ENCODE peak calls at places on chromosome 13, in five cellular contexts. P is IMR-90, J is upper lobe of left lung, S is kidney, R is coronary artery. M is an unnamed sample.

GRCh38 chr13:69291292-69291906 is 816.2 kb upstream of the ATXN8OS start:
- DNase-seq in P (no peak), J (no peak), S (no peak), R (no peak), M (no peak)

GRCh38 chr13:31431722-31432137 is 232.0 kb downstream of the B3GLCT start:
- DNase-seq in P (peak), J (peak), S (no peak), R (no peak), M (peak)

GRCh38 chr13:42363941-42364612 is 92.1 kb downstream of the AKAP11 start:
- DNase-seq in P (peak), J (no peak), S (no peak), R (no peak), M (peak)

GRCh38 chr13:106138620-106139019 is 396.8 kb downstream of the EFNB2 start:
- DNase-seq in P (no peak), J (no peak), S (no peak), R (no peak), M (no peak)

GRCh38 chr13:37375071-37375470 is 223.5 kb downstream of the POSTN start:
- DNase-seq in P (no peak), J (no peak), S (no peak), R (no peak), M (no peak)

GRCh38 chr13:25172303-25172630 is 179 bp upstream of the AMER2 start:
- DNase-seq in P (no peak), J (no peak), S (no peak), R (no peak), M (no peak)

GRCh38 chr13:37526710-37527446 is 71.7 kb downstream of the POSTN start:
- DNase-seq in P (no peak), J (no peak), S (no peak), R (no peak), M (peak)

GRCh38 chr13:76331948-76332712 is 554.1 kb downstream of the KCTD12 start:
- DNase-seq in P (peak), J (no peak), S (no peak), R (no peak), M (no peak)

GRCh38 chr13:112968380-112968909 is 569 bp upstream of the MCF2L start:
- DNase-seq in P (no peak), J (peak), S (peak), R (no peak), M (no peak)

GRCh38 chr13:93786846-93787245 is 560.2 kb downstream of the GPC6 start:
- DNase-seq in P (no peak), J (no peak), S (no peak), R (no peak), M (no peak)

GRCh38 chr13:31755803-31756212 is 16.5 kb downstream of the RXFP2 start:
- DNase-seq in P (peak), J (no peak), S (no peak), R (no peak), M (peak)

GRCh38 chr13:49616688-49617065 is 11.6 kb upstream of the ARL11 start:
- DNase-seq in P (no peak), J (no peak), S (no peak), R (no peak), M (no peak)

GRCh38 chr13:43269037-43269476 is 245.7 kb downstream of the DNAJC15 start:
- DNase-seq in P (peak), J (peak), S (no peak), R (no peak), M (peak)

GRCh38 chr13:32316030-32316344 is 679 bp downstream of the BRCA2 start:
- DNase-seq in P (no peak), J (no peak), S (no peak), R (no peak), M (no peak)

GRCh38 chr13:26821766-26822165 is 61.2 kb upstream of the GPR12 start:
- DNase-seq in P (no peak), J (no peak), S (no peak), R (peak), M (no peak)

GRCh38 chr13:21625366-21625765 is 21.4 kb upstream of the MICU2 start:
- DNase-seq in P (peak), J (no peak), S (no peak), R (no peak), M (peak)

GRCh38 chr13:105642511-105642958 is 892.9 kb downstream of the EFNB2 start:
- DNase-seq in P (peak), J (no peak), S (no peak), R (no peak), M (no peak)

GRCh38 chr13:112007191-112007590 is 59.8 kb upstream of the SOX1 start:
- DNase-seq in P (no peak), J (no peak), S (no peak), R (no peak), M (no peak)

GRCh38 chr13:77860621-77861020 is 58.0 kb downstream of the EDNRB start:
- DNase-seq in P (peak), J (no peak), S (no peak), R (no peak), M (peak)

GRCh38 chr13:30159446-30159839 is 147.9 kb downstream of the KATNAL1 start:
- DNase-seq in P (peak), J (no peak), S (no peak), R (no peak), M (peak)

GRCh38 chr13:30844548-30845296 is 61.3 kb upstream of the MEDAG start:
- DNase-seq in P (no peak), J (no peak), S (no peak), R (no peak), M (no peak)

GRCh38 chr13:39616087-39616694 is 13.2 kb upstream of the LHFPL6 start:
- DNase-seq in P (peak), J (peak), S (no peak), R (no peak), M (peak)

GRCh38 chr13:30039506-30039905 is 189.1 kb upstream of the UBL3 start:
- DNase-seq in P (no peak), J (no peak), S (no peak), R (no peak), M (no peak)

GRCh38 chr13:29844441-29844840 is 6.0 kb downstream of the UBL3 start:
- DNase-seq in P (peak), J (no peak), S (no peak), R (no peak), M (no peak)

GRCh38 chr13:110838867-110839538 is 75.9 kb downstream of the ANKRD10 start:
- DNase-seq in P (no peak), J (no peak), S (no peak), R (no peak), M (no peak)

GRCh38 chr13:45280751-45281634 is 60.0 kb downstream of the TPT1 start:
- DNase-seq in P (peak), J (peak), S (no peak), R (no peak), M (peak)

GRCh38 chr13:101529419-101529818 is 76.9 kb downstream of the ITGBL1 start:
- DNase-seq in P (peak), J (no peak), S (no peak), R (no peak), M (peak)

GRCh38 chr13:73262862-73263627 is 204.2 kb downstream of the KLF5 start:
- DNase-seq in P (no peak), J (no peak), S (no peak), R (no peak), M (no peak)

GRCh38 chr13:83867708-83868107 is 14.6 kb downstream of the SLITRK1 start:
- DNase-seq in P (no peak), J (no peak), S (no peak), R (no peak), M (no peak)

GRCh38 chr13:26656919-26657318 is 99.4 kb downstream of the WASF3 start:
- DNase-seq in P (peak), J (no peak), S (no peak), R (no peak), M (peak)

DNA sequence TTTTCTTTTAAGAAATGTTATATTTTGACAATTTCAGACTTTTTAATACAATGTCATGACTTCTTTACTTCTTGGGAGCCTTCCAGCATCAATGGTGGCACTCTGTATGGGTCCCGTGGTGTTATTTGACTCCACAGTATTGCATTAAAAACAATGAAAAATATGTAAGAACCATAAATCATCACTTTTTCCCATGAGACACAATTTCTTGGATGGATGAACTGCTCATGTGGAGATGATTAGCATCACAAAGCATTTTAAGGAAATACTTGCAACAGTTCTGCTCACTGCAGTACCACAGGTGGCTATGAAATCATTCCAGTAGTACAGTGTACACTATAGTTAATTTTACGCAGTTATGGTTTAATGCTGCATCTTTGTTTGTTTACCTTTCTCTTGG is 37.2 kb upstream of the C1QTNF9B start:
- DNase-seq in P (peak), J (no peak), S (no peak), R (no peak), M (peak)
- H3K4me3 ChIP-seq in P (no peak), J (no peak), S (no peak), R (no peak), M (no peak)

DNA sequence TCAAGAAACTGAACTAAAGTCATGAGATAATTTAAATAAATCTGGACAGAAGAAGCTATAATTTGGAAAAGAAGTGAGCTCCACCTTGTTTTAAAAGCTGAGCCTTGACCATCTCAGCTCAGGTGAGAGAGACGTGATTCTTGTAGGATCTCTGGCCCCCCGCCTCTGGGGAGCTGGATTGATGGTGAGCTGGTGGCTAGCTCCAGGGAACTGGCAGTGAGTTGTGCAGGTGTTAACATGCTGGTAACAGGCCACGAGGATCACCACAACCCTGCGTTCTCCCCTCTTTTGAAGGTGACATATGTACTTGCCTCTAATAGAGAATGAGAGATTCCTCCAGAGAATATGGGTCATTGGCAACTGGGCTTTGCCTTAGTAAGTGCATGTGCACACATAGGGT is 485.1 kb downstream of the IRS2 start:
- DNase-seq in P (no peak), J (no peak), S (no peak), R (no peak), M (no peak)
- TF ChIP-seq CTCF in P (no peak), J (no peak), S (no peak), R (no peak), M (no peak)

GRCh38 chr13:98975822-98976261 is 2.0 kb downstream of the DOCK9 start:
- DNase-seq in P (no peak), J (peak), S (no peak), R (no peak), M (no peak)
- H3K4me3 ChIP-seq in P (no peak), J (peak), S (no peak), R (peak), M (no peak)

GRCh38 chr13:80201686-80202085 is 139.2 kb downstream of the SPRY2 start:
- DNase-seq in P (no peak), J (no peak), S (no peak), R (no peak), M (no peak)

GRCh38 chr13:80199585-80200292 is 141.2 kb downstream of the SPRY2 start:
- DNase-seq in P (no peak), J (no peak), S (no peak), R (no peak), M (no peak)

GRCh38 chr13:80199067-80199466 is 141.9 kb downstream of the SPRY2 start:
- DNase-seq in P (no peak), J (no peak), S (no peak), R (no peak), M (no peak)

DNA sequence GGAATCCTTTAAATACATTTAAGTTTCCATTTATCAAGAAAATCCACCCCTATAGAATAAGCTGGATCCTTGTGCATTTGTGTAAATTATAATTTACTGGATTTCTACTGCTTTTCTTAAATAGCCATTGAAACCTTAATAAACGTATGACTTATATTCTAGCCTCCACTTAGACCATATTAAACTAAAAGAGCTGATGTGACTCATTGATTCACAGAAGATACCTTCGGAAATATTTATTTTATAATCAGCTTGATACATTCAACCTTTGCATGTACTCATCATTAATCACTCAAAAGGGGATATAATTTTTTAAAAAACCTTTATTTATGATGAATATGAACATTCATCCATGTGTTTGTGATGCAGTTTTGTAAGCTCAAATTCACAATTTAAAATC is 136.3 kb downstream of the SPRY2 start:
- DNase-seq in P (peak), J (no peak), S (no peak), R (no peak), M (no peak)
- TF ChIP-seq CTCF in P (no peak), J (no peak), S (no peak), R (no peak), M (no peak)

DNA sequence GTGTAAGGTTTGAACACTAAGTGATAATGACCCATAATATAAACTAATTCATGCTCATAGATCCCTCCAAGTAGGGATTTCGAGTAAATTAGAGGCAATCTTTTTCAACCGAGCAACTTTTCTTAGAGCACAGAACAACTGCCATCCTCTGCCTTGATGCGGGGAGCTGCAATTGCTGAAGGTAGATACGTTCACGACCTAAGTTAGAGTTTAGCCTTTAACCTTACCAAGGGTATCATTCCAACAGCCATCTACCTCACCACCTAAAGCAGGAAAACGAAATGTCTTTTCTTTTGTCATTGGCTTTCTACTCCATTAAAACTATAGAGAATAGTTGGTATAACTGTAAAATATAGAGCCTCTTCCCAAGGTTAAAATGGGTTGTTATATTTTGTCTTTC is 42.2 kb upstream of the NBEA start:
- DNase-seq in P (no peak), J (no peak), S (no peak), R (no peak), M (no peak)
- H3K4me3 ChIP-seq in P (no peak), J (no peak), S (no peak), R (no peak), M (no peak)

GRCh38 chr13:94952787-94953186 is 240.4 kb upstream of the SOX21 start:
- DNase-seq in P (no peak), J (no peak), S (no peak), R (no peak), M (no peak)

GRCh38 chr13:94947965-94948371 is 235.6 kb upstream of the SOX21 start:
- DNase-seq in P (no peak), J (no peak), S (no peak), R (no peak), M (no peak)

GRCh38 chr13:94947392-94947791 is 235.0 kb upstream of the SOX21 start:
- DNase-seq in P (no peak), J (no peak), S (no peak), R (no peak), M (no peak)

DNA sequence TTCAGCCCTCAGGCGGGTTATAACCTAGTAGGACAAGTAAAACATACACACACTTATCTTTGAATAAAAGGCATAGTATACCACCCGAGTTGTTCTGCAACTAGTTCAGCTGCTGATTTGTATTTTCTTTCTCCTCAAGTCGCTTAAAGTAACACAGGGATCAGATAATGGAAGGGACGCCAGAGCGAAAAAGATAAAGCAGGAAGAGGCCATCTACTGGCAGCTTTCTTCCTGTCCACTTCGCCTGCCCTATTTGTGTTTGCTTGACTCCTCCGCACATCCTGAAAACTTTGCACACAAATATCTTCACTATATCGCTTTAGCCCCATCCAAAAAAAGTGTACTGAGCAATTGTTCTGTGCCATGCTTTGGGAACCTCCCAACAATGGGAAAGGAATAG is 238.0 kb upstream of the SOX21 start:
- DNase-seq in P (no peak), J (no peak), S (no peak), R (no peak), M (peak)
- TF ChIP-seq CTCF in P (no peak), J (no peak), S (no peak), R (no peak), M (peak)

DNA sequence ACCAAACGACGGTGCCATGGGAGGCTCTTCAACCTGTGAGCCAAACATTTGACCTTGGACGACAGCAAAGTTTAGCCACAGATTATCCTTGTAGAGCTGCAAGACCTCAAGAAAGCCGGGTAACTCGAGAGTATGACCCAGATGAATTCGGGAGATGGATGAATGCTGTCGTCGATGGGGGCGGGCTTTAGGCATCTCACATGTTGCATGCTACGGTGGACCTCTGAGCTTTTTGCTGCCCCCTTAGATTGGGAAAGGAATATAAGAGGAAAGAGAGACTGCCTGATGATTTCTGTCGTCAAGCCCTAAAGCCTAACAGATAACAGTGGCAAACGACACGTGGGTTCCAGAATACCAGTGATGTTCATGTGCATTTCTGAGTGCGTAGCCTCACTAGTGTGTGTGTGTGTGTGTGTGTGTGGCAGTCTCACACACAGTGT is 716 bp upstream of the ABCC4 start:
- DNase-seq in P (no peak), J (no peak), S (no peak), R (no peak), M (no peak)
- H3K4me3 ChIP-seq in P (peak), J (peak), S (peak), R (peak), M (peak)

GRCh38 chr13:28819748-28820098 is 416 bp upstream of the MTUS2 start:
- DNase-seq in P (peak), J (peak), S (no peak), R (no peak), M (peak)
- TF ChIP-seq CTCF in P (peak), J (peak), S (peak), R (no peak), M (no peak)